ENCODE peak calls at places on chromosomes 12 and 14, in six cellular contexts. One of them, this sample, is unnamed.

GRCh38 chr12:128534906-128535305 is 267.9 kb downstream of the TMEM132C start:
- DNase-seq in activated effector memory CD4-positive, alpha-beta T cell treated with anti-CD3 and anti-CD28 coated beads, Interleukin-2, amount 50 U/mL, for 16 hours: no peak
- DNase-seq in mucosa of gallbladder: no peak
- DNase-seq in activated T-cell treated with anti-CD3 and anti-CD28 coated beads, Interleukin-2, amount 50 U/mL, for 72 hours: no peak
- DNase-seq in stimulated activated CD4-positive, alpha-beta T cell treated with anti-CD3 and anti-CD28 coated beads, TNF-alpha, amount 100 ng/mL, for 4 hours: no peak
- DNase-seq in NCI-H2171 treated with DMSO at 0.1 percent for 48 hours: no peak
- DNase-seq in this sample: no peak

GRCh38 chr12:114901316-114901715 is 217.3 kb upstream of the TBX3 start:
- DNase-seq in activated effector memory CD4-positive, alpha-beta T cell treated with anti-CD3 and anti-CD28 coated beads, Interleukin-2, amount 50 U/mL, for 16 hours: no peak
- DNase-seq in mucosa of gallbladder: no peak
- DNase-seq in stimulated activated CD4-positive, alpha-beta T cell treated with anti-CD3 and anti-CD28 coated beads, TNF-alpha, amount 100 ng/mL, for 4 hours: no peak
- DNase-seq in activated T-cell treated with anti-CD3 and anti-CD28 coated beads, Interleukin-2, amount 50 U/mL, for 72 hours: no peak
- DNase-seq in NCI-H2171 treated with DMSO at 0.1 percent for 48 hours: no peak
- DNase-seq in this sample: no peak

GRCh38 chr14:55578511-55578910 is 1.5 kb upstream of the KTN1 start:
- DNase-seq in NCI-H2171 treated with DMSO at 0.1 percent for 48 hours: no peak
- DNase-seq in mucosa of gallbladder: no peak
- DNase-seq in stimulated activated CD4-positive, alpha-beta T cell treated with anti-CD3 and anti-CD28 coated beads, TNF-alpha, amount 100 ng/mL, for 4 hours: no peak
- DNase-seq in activated effector memory CD4-positive, alpha-beta T cell treated with anti-CD3 and anti-CD28 coated beads, Interleukin-2, amount 50 U/mL, for 16 hours: no peak
- DNase-seq in activated T-cell treated with anti-CD3 and anti-CD28 coated beads, Interleukin-2, amount 50 U/mL, for 72 hours: no peak
- DNase-seq in this sample: no peak

GRCh38 chr14:70208380-70208779 is 19.6 kb upstream of the SLC8A3 start:
- DNase-seq in NCI-H2171 treated with DMSO at 0.1 percent for 48 hours: no peak
- DNase-seq in mucosa of gallbladder: no peak
- DNase-seq in activated effector memory CD4-positive, alpha-beta T cell treated with anti-CD3 and anti-CD28 coated beads, Interleukin-2, amount 50 U/mL, for 16 hours: no peak
- DNase-seq in activated T-cell treated with anti-CD3 and anti-CD28 coated beads, Interleukin-2, amount 50 U/mL, for 72 hours: no peak
- DNase-seq in stimulated activated CD4-positive, alpha-beta T cell treated with anti-CD3 and anti-CD28 coated beads, TNF-alpha, amount 100 ng/mL, for 4 hours: no peak
- DNase-seq in this sample: no peak

GRCh38 chr14:68792022-68792829 is 641 bp downstream of the ZFP36L1 start:
- DNase-seq in activated effector memory CD4-positive, alpha-beta T cell treated with anti-CD3 and anti-CD28 coated beads, Interleukin-2, amount 50 U/mL, for 16 hours: peak
- DNase-seq in NCI-H2171 treated with DMSO at 0.1 percent for 48 hours: no peak
- DNase-seq in activated T-cell treated with anti-CD3 and anti-CD28 coated beads, Interleukin-2, amount 50 U/mL, for 72 hours: peak
- DNase-seq in mucosa of gallbladder: peak
- DNase-seq in stimulated activated CD4-positive, alpha-beta T cell treated with anti-CD3 and anti-CD28 coated beads, TNF-alpha, amount 100 ng/mL, for 4 hours: no peak
- DNase-seq in this sample: no peak

GRCh38 chr12:108564724-108565123 is 2.3 kb downstream of the ISCU start:
- DNase-seq in activated T-cell treated with anti-CD3 and anti-CD28 coated beads, Interleukin-2, amount 50 U/mL, for 72 hours: no peak
- DNase-seq in NCI-H2171 treated with DMSO at 0.1 percent for 48 hours: peak
- DNase-seq in mucosa of gallbladder: no peak
- DNase-seq in activated effector memory CD4-positive, alpha-beta T cell treated with anti-CD3 and anti-CD28 coated beads, Interleukin-2, amount 50 U/mL, for 16 hours: no peak
- DNase-seq in stimulated activated CD4-positive, alpha-beta T cell treated with anti-CD3 and anti-CD28 coated beads, TNF-alpha, amount 100 ng/mL, for 4 hours: no peak
- DNase-seq in this sample: no peak

GRCh38 chr12:74988156-74988555 is 221.5 kb downstream of the KCNC2 start:
- DNase-seq in activated T-cell treated with anti-CD3 and anti-CD28 coated beads, Interleukin-2, amount 50 U/mL, for 72 hours: no peak
- DNase-seq in mucosa of gallbladder: no peak
- DNase-seq in NCI-H2171 treated with DMSO at 0.1 percent for 48 hours: no peak
- DNase-seq in activated effector memory CD4-positive, alpha-beta T cell treated with anti-CD3 and anti-CD28 coated beads, Interleukin-2, amount 50 U/mL, for 16 hours: no peak
- DNase-seq in stimulated activated CD4-positive, alpha-beta T cell treated with anti-CD3 and anti-CD28 coated beads, TNF-alpha, amount 100 ng/mL, for 4 hours: no peak
- DNase-seq in this sample: no peak

GRCh38 chr12:107670999-107671643 is 14.5 kb upstream of the PWP1 start:
- DNase-seq in activated T-cell treated with anti-CD3 and anti-CD28 coated beads, Interleukin-2, amount 50 U/mL, for 72 hours: peak
- DNase-seq in stimulated activated CD4-positive, alpha-beta T cell treated with anti-CD3 and anti-CD28 coated beads, TNF-alpha, amount 100 ng/mL, for 4 hours: no peak
- DNase-seq in mucosa of gallbladder: no peak
- DNase-seq in activated effector memory CD4-positive, alpha-beta T cell treated with anti-CD3 and anti-CD28 coated beads, Interleukin-2, amount 50 U/mL, for 16 hours: peak
- DNase-seq in NCI-H2171 treated with DMSO at 0.1 percent for 48 hours: no peak
- DNase-seq in this sample: no peak

This sample was measured in thoracic aorta.